ENCODE peak calls at places on chromosomes 5 and 9, in seven cellular contexts. One of them, this sample, is unnamed.
A peak's percentile ranks its signal among the peaks of the same experiment; 100 is the strongest.

GRCh38 chr5:57779383-57780223 is 297.0 kb upstream of the ACTBL2 start:
- DNase-seq in suprapubic skin: no peak
- DNase-seq in H1: no peak
- DNase-seq in transverse colon: no peak
- DNase-seq in Peyer's patch: peak; percentile 49
- DNase-seq in stomach: no peak
- DNase-seq in K562: peak; percentile 10
- DNase-seq in this sample: peak; percentile 41

GRCh38 chr9:86893811-86894490 is 53.4 kb downstream of the GAS1 start:
- DNase-seq in stomach: no peak
- DNase-seq in Peyer's patch: no peak
- DNase-seq in transverse colon: no peak
- DNase-seq in H1: no peak
- DNase-seq in suprapubic skin: no peak
- DNase-seq in K562: no peak
- DNase-seq in this sample: no peak

GRCh38 chr5:125058185-125058826 is 311.9 kb upstream of the ZNF608 start:
- DNase-seq in suprapubic skin: no peak
- DNase-seq in Peyer's patch: no peak
- DNase-seq in H1: no peak
- DNase-seq in transverse colon: no peak
- DNase-seq in stomach: no peak
- DNase-seq in K562: no peak
- DNase-seq in this sample: no peak

GRCh38 chr9:94991961-94992907 is 265.7 kb downstream of the AOPEP start:
- DNase-seq in Peyer's patch: no peak
- DNase-seq in K562: no peak
- DNase-seq in H1: no peak
- DNase-seq in suprapubic skin: no peak
- DNase-seq in stomach: no peak
- DNase-seq in transverse colon: no peak
- DNase-seq in this sample: no peak

GRCh38 chr5:74685979-74686631 is 1.1 kb downstream of the HEXB start:
- DNase-seq in K562: peak; percentile 34
- DNase-seq in Peyer's patch: peak; percentile 50
- DNase-seq in suprapubic skin: peak; percentile 44
- DNase-seq in stomach: no peak
- DNase-seq in H1: no peak
- DNase-seq in transverse colon: no peak
- DNase-seq in this sample: peak; percentile 25

GRCh38 chr9:17018540-17019196 is 116.2 kb upstream of the CNTLN start:
- DNase-seq in K562: no peak
- DNase-seq in H1: no peak
- DNase-seq in stomach: no peak
- DNase-seq in transverse colon: no peak
- DNase-seq in Peyer's patch: no peak
- DNase-seq in suprapubic skin: no peak
- DNase-seq in this sample: no peak

GRCh38 chr5:164202338-164202737 is 696.9 kb downstream of the MAT2B start:
- DNase-seq in suprapubic skin: no peak
- DNase-seq in Peyer's patch: no peak
- DNase-seq in K562: no peak
- DNase-seq in transverse colon: no peak
- DNase-seq in H1: no peak
- DNase-seq in stomach: no peak
- DNase-seq in this sample: no peak

GRCh38 chr9:134071149-134071548 is 3.3 kb upstream of the BRD3 start:
- DNase-seq in suprapubic skin: no peak
- DNase-seq in Peyer's patch: no peak
- DNase-seq in stomach: no peak
- DNase-seq in H1: no peak
- DNase-seq in K562: no peak
- DNase-seq in transverse colon: no peak
- DNase-seq in this sample: no peak

GRCh38 chr5:71899865-71900342 is 180.8 kb downstream of the CARTPT start:
- DNase-seq in suprapubic skin: no peak
- DNase-seq in H1: no peak
- DNase-seq in Peyer's patch: peak; percentile 52
- DNase-seq in transverse colon: no peak
- DNase-seq in K562: no peak
- DNase-seq in stomach: no peak
- DNase-seq in this sample: peak; percentile 73

GRCh38 chr5:136686192-136686872 is 321.0 kb upstream of the TRPC7 start:
- DNase-seq in transverse colon: no peak
- DNase-seq in Peyer's patch: no peak
- DNase-seq in stomach: no peak
- DNase-seq in H1: no peak
- DNase-seq in K562: no peak
- DNase-seq in suprapubic skin: no peak
- DNase-seq in this sample: no peak

GRCh38 chr5:180135967-180136641 is 64.5 kb upstream of the RNF130 start:
- DNase-seq in H1: no peak
- DNase-seq in K562: no peak
- DNase-seq in suprapubic skin: peak; percentile 72
- DNase-seq in stomach: peak; percentile 19
- DNase-seq in Peyer's patch: peak; percentile 34
- DNase-seq in transverse colon: no peak
- DNase-seq in this sample: no peak

GRCh38 chr9:123590499-123590898 is 234.5 kb downstream of the CRB2 start:
- DNase-seq in stomach: no peak
- DNase-seq in transverse colon: no peak
- DNase-seq in K562: no peak
- DNase-seq in Peyer's patch: no peak
- DNase-seq in H1: no peak
- DNase-seq in suprapubic skin: no peak
- DNase-seq in this sample: no peak

GRCh38 chr5:113232667-113233066 is 202.1 kb downstream of the TSSK1B start:
- DNase-seq in transverse colon: no peak
- DNase-seq in suprapubic skin: no peak
- DNase-seq in K562: no peak
- DNase-seq in H1: no peak
- DNase-seq in stomach: no peak
- DNase-seq in Peyer's patch: no peak
- DNase-seq in this sample: peak; percentile 48

GRCh38 chr5:16806691-16807433 is 129.2 kb downstream of the MYO10 start:
- DNase-seq in stomach: no peak
- DNase-seq in K562: no peak
- DNase-seq in Peyer's patch: no peak
- DNase-seq in transverse colon: no peak
- DNase-seq in H1: no peak
- DNase-seq in suprapubic skin: no peak
- DNase-seq in this sample: no peak

DNA sequence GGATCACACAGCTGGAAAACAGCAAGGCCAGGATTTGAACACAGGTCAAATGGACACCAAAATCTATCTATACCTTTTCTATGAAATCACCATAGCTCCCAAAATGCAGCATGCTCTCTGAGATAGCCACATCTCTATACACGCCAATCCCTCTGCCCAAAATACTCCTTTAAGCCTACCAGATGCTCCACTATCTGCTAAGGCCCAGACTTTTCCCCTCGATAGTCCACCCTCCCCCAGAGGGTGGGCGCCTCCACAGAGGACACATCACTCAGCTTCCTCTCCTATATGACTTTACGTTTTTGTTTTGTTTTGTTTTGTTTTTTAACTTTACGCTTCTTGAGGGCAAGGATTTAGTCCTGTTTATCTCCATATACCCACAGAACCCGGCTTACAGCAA is 46.8 kb downstream of the MTMR12 start:
- DNase-seq in stomach: no peak
- DNase-seq in transverse colon: no peak
- DNase-seq in Peyer's patch: no peak
- DNase-seq in K562: peak; percentile 40
- DNase-seq in H1: no peak
- DNase-seq in suprapubic skin: peak; percentile 4
- DNase-seq in this sample: no peak
- TF ChIP-seq POLR2A in stomach: no peak
- TF ChIP-seq POLR2A in transverse colon: no peak
- TF ChIP-seq POLR2A in Peyer's patch: no peak
- TF ChIP-seq POLR2A in K562: no peak
- TF ChIP-seq POLR2A in H1: no peak
- TF ChIP-seq POLR2A in suprapubic skin: no peak
- TF ChIP-seq POLR2A in this sample: no peak

GRCh38 chr5:149799119-149799623 is 69.1 kb downstream of the PPARGC1B start:
- DNase-seq in K562: no peak
- DNase-seq in H1: no peak
- DNase-seq in suprapubic skin: no peak
- DNase-seq in stomach: peak; percentile 36
- DNase-seq in Peyer's patch: peak; percentile 70
- DNase-seq in transverse colon: peak; percentile 74
- DNase-seq in this sample: peak; percentile 81
- TF ChIP-seq POLR2A in K562: no peak
- TF ChIP-seq POLR2A in H1: no peak
- TF ChIP-seq POLR2A in suprapubic skin: no peak
- TF ChIP-seq POLR2A in stomach: no peak
- TF ChIP-seq POLR2A in Peyer's patch: no peak
- TF ChIP-seq POLR2A in transverse colon: no peak
- TF ChIP-seq POLR2A in this sample: no peak

GRCh38 chr5:374631-375335 is 53.3 kb downstream of the AHRR start:
- DNase-seq in Peyer's patch: peak; percentile 42
- DNase-seq in H1: no peak
- DNase-seq in stomach: no peak
- DNase-seq in suprapubic skin: peak; percentile 65
- DNase-seq in K562: no peak
- DNase-seq in transverse colon: peak; percentile 5
- DNase-seq in this sample: peak; percentile 43
- TF ChIP-seq POLR2A in Peyer's patch: no peak
- TF ChIP-seq POLR2A in H1: no peak
- TF ChIP-seq POLR2A in stomach: no peak
- TF ChIP-seq POLR2A in suprapubic skin: no peak
- TF ChIP-seq POLR2A in K562: no peak
- TF ChIP-seq POLR2A in transverse colon: no peak
- TF ChIP-seq POLR2A in this sample: no peak

DNA sequence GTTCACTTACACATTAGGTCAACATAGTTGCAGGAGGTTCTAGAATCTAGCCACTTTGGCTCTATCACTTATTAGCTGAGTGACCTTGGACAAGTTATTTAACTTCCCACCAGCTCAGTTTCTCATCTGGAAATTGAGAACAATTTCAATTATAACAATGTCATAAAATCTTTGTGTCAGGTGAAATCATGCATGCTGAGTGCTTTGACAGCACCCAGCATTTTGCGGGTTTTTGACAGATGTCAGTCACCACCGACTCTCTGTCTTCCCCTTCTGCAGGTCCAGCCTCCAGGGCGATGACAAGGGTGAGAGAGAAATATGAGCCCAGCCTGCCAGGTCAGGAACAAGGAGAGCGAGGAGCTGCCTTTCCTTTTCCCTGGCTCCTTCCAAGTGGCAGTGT is 107.1 kb upstream of the TAS2R1 start:
- DNase-seq in transverse colon: no peak
- DNase-seq in Peyer's patch: no peak
- DNase-seq in K562: no peak
- DNase-seq in stomach: no peak
- DNase-seq in suprapubic skin: no peak
- DNase-seq in H1: no peak
- DNase-seq in this sample: no peak
- TF ChIP-seq POLR2A in transverse colon: no peak
- TF ChIP-seq POLR2A in Peyer's patch: no peak
- TF ChIP-seq POLR2A in K562: no peak
- TF ChIP-seq POLR2A in stomach: no peak
- TF ChIP-seq POLR2A in suprapubic skin: no peak
- TF ChIP-seq POLR2A in H1: no peak
- TF ChIP-seq POLR2A in this sample: no peak

GRCh38 chr5:24747327-24747726 is 102.5 kb upstream of the CDH10 start:
- DNase-seq in H1: no peak
- DNase-seq in stomach: no peak
- DNase-seq in transverse colon: no peak
- DNase-seq in K562: no peak
- DNase-seq in Peyer's patch: no peak
- DNase-seq in suprapubic skin: no peak
- DNase-seq in this sample: no peak

DNA sequence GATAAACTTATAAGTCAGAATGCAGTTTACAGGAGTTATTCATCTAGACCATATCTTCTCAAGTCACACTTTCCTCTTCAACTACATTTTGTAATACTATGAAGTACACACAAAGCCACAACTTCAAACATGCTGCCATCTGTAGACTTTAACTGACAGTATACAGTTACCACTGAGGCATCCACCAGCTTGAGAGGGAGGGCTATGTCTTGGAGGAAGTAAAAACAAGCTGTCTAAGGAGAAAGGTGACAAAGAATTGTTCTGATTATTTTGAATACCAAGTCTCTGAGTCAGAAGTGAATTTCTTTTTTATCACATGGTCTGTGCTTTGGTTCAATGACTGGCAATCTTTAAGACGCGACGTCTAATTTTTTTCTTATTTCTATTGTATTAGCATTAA is 97.6 kb upstream of the CDH10 start:
- DNase-seq in stomach: no peak
- DNase-seq in suprapubic skin: no peak
- DNase-seq in K562: no peak
- DNase-seq in H1: no peak
- DNase-seq in transverse colon: no peak
- DNase-seq in Peyer's patch: no peak
- DNase-seq in this sample: no peak
- TF ChIP-seq POLR2A in stomach: no peak
- TF ChIP-seq POLR2A in suprapubic skin: no peak
- TF ChIP-seq POLR2A in K562: no peak
- TF ChIP-seq POLR2A in H1: no peak
- TF ChIP-seq POLR2A in transverse colon: no peak
- TF ChIP-seq POLR2A in Peyer's patch: no peak
- TF ChIP-seq POLR2A in this sample: no peak

This sample was measured in heart left ventricle.